ENCODE peak calls at places on chromosomes 4 and X, in ten cellular contexts. One of them, this sample, is unnamed.

GRCh38 chr4:48899432-48899749 is 7.2 kb downstream of the OCIAD2 start:
- DNase-seq in fibroblast of mammary gland: no peak
- DNase-seq in AG10803: no peak
- DNase-seq in epithelial cell of proximal tubule: no peak
- DNase-seq in cardiac muscle cell: no peak
- DNase-seq in psoas muscle: no peak
- DNase-seq in PC-9: no peak
- DNase-seq in tibial nerve: no peak
- DNase-seq in CD8-positive, alpha-beta T cell: no peak
- DNase-seq in pancreas: no peak
- DNase-seq in this sample: no peak

GRCh38 chrX:13377537-13377936 is 57.7 kb upstream of the ATXN3L start:
- DNase-seq in PC-9: no peak
- DNase-seq in psoas muscle: no peak
- DNase-seq in CD8-positive, alpha-beta T cell: no peak
- DNase-seq in tibial nerve: no peak
- DNase-seq in pancreas: no peak
- DNase-seq in cardiac muscle cell: no peak
- DNase-seq in AG10803: peak
- DNase-seq in fibroblast of mammary gland: peak
- DNase-seq in epithelial cell of proximal tubule: no peak
- DNase-seq in this sample: peak

GRCh38 chr4:162645381-162645780 is 481.6 kb upstream of the FSTL5 start:
- DNase-seq in tibial nerve: no peak
- DNase-seq in AG10803: no peak
- DNase-seq in psoas muscle: no peak
- DNase-seq in PC-9: no peak
- DNase-seq in CD8-positive, alpha-beta T cell: no peak
- DNase-seq in cardiac muscle cell: peak
- DNase-seq in fibroblast of mammary gland: no peak
- DNase-seq in pancreas: no peak
- DNase-seq in epithelial cell of proximal tubule: peak
- DNase-seq in this sample: peak

GRCh38 chr4:163913571-163913970 is 419.1 kb downstream of the TMA16 start:
- DNase-seq in AG10803: no peak
- DNase-seq in cardiac muscle cell: no peak
- DNase-seq in pancreas: no peak
- DNase-seq in epithelial cell of proximal tubule: no peak
- DNase-seq in CD8-positive, alpha-beta T cell: no peak
- DNase-seq in PC-9: no peak
- DNase-seq in psoas muscle: no peak
- DNase-seq in fibroblast of mammary gland: no peak
- DNase-seq in tibial nerve: no peak
- DNase-seq in this sample: no peak

GRCh38 chr4:100707786-100708185 is 190.0 kb upstream of the EMCN start:
- DNase-seq in tibial nerve: no peak
- DNase-seq in fibroblast of mammary gland: no peak
- DNase-seq in PC-9: no peak
- DNase-seq in AG10803: peak
- DNase-seq in pancreas: no peak
- DNase-seq in cardiac muscle cell: no peak
- DNase-seq in psoas muscle: no peak
- DNase-seq in CD8-positive, alpha-beta T cell: no peak
- DNase-seq in epithelial cell of proximal tubule: no peak
- DNase-seq in this sample: peak

GRCh38 chr4:151646322-151646721 is 114.5 kb downstream of the GATB start:
- DNase-seq in PC-9: no peak
- DNase-seq in pancreas: no peak
- DNase-seq in CD8-positive, alpha-beta T cell: no peak
- DNase-seq in cardiac muscle cell: no peak
- DNase-seq in psoas muscle: no peak
- DNase-seq in tibial nerve: no peak
- DNase-seq in fibroblast of mammary gland: no peak
- DNase-seq in epithelial cell of proximal tubule: no peak
- DNase-seq in AG10803: no peak
- DNase-seq in this sample: no peak

GRCh38 chr4:40991908-40992307 is 222.4 kb downstream of the APBB2 start:
- DNase-seq in AG10803: no peak
- DNase-seq in pancreas: no peak
- DNase-seq in epithelial cell of proximal tubule: no peak
- DNase-seq in tibial nerve: no peak
- DNase-seq in PC-9: no peak
- DNase-seq in psoas muscle: no peak
- DNase-seq in CD8-positive, alpha-beta T cell: no peak
- DNase-seq in fibroblast of mammary gland: no peak
- DNase-seq in cardiac muscle cell: no peak
- DNase-seq in this sample: no peak

GRCh38 chrX:130834149-130834548 is 68.9 kb downstream of the ENOX2 start:
- DNase-seq in tibial nerve: no peak
- DNase-seq in epithelial cell of proximal tubule: no peak
- DNase-seq in PC-9: no peak
- DNase-seq in cardiac muscle cell: no peak
- DNase-seq in pancreas: no peak
- DNase-seq in fibroblast of mammary gland: no peak
- DNase-seq in psoas muscle: no peak
- DNase-seq in CD8-positive, alpha-beta T cell: no peak
- DNase-seq in AG10803: no peak
- DNase-seq in this sample: peak

GRCh38 chr4:78951862-78952472 is 12.7 kb upstream of the PAQR3 start:
- DNase-seq in pancreas: no peak
- DNase-seq in tibial nerve: peak
- DNase-seq in fibroblast of mammary gland: peak
- DNase-seq in AG10803: peak
- DNase-seq in psoas muscle: no peak
- DNase-seq in PC-9: no peak
- DNase-seq in cardiac muscle cell: peak
- DNase-seq in epithelial cell of proximal tubule: no peak
- DNase-seq in CD8-positive, alpha-beta T cell: no peak
- DNase-seq in this sample: peak

GRCh38 chrX:68416592-68416991 is 16.7 kb downstream of the OPHN1 start:
- DNase-seq in psoas muscle: no peak
- DNase-seq in epithelial cell of proximal tubule: no peak
- DNase-seq in AG10803: peak
- DNase-seq in cardiac muscle cell: no peak
- DNase-seq in CD8-positive, alpha-beta T cell: no peak
- DNase-seq in fibroblast of mammary gland: peak
- DNase-seq in pancreas: no peak
- DNase-seq in tibial nerve: no peak
- DNase-seq in PC-9: peak
- DNase-seq in this sample: no peak

GRCh38 chr4:52081216-52081615 is 30.1 kb downstream of the SPATA18 start:
- DNase-seq in psoas muscle: no peak
- DNase-seq in epithelial cell of proximal tubule: no peak
- DNase-seq in pancreas: no peak
- DNase-seq in tibial nerve: no peak
- DNase-seq in fibroblast of mammary gland: no peak
- DNase-seq in AG10803: no peak
- DNase-seq in PC-9: no peak
- DNase-seq in cardiac muscle cell: no peak
- DNase-seq in CD8-positive, alpha-beta T cell: no peak
- DNase-seq in this sample: no peak

GRCh38 chrX:151754042-151754419 is 19.5 kb downstream of the CNGA2 start:
- DNase-seq in epithelial cell of proximal tubule: peak
- DNase-seq in fibroblast of mammary gland: peak
- DNase-seq in psoas muscle: peak
- DNase-seq in pancreas: peak
- DNase-seq in cardiac muscle cell: no peak
- DNase-seq in CD8-positive, alpha-beta T cell: no peak
- DNase-seq in tibial nerve: no peak
- DNase-seq in PC-9: peak
- DNase-seq in AG10803: peak
- DNase-seq in this sample: peak

GRCh38 chr4:53235547-53235946 is 130.3 kb downstream of the SCFD2 start:
- DNase-seq in cardiac muscle cell: no peak
- DNase-seq in AG10803: no peak
- DNase-seq in PC-9: no peak
- DNase-seq in fibroblast of mammary gland: no peak
- DNase-seq in CD8-positive, alpha-beta T cell: no peak
- DNase-seq in pancreas: no peak
- DNase-seq in tibial nerve: no peak
- DNase-seq in epithelial cell of proximal tubule: no peak
- DNase-seq in psoas muscle: no peak
- DNase-seq in this sample: no peak

GRCh38 chr4:53234669-53235068 is 131.2 kb downstream of the SCFD2 start:
- DNase-seq in PC-9: peak
- DNase-seq in fibroblast of mammary gland: no peak
- DNase-seq in psoas muscle: no peak
- DNase-seq in CD8-positive, alpha-beta T cell: no peak
- DNase-seq in tibial nerve: no peak
- DNase-seq in AG10803: no peak
- DNase-seq in epithelial cell of proximal tubule: no peak
- DNase-seq in pancreas: no peak
- DNase-seq in cardiac muscle cell: no peak
- DNase-seq in this sample: no peak

GRCh38 chr4:53227451-53227850 is 138.4 kb downstream of the SCFD2 start:
- DNase-seq in PC-9: no peak
- DNase-seq in cardiac muscle cell: no peak
- DNase-seq in AG10803: no peak
- DNase-seq in CD8-positive, alpha-beta T cell: no peak
- DNase-seq in pancreas: no peak
- DNase-seq in tibial nerve: no peak
- DNase-seq in psoas muscle: no peak
- DNase-seq in fibroblast of mammary gland: no peak
- DNase-seq in epithelial cell of proximal tubule: no peak
- DNase-seq in this sample: no peak

DNA sequence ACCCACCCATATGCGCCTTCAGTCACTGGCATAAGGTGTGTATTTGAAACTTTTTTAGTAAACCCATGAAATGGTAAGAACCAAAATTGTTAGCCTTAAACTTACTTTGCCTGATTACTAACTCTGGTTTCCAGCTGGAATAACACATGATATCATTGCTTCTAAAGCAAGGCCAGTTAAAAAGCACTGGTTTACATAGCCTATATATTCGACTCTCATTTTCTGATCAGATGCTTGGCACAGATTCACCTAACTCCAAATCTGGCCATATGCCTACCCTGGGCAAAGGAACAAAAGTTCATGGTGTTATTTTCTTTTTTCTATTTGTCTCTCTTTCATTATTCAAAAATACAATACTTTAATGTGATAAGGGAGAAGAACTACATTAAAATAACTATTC is 132.5 kb downstream of the SCFD2 start:
- DNase-seq in CD8-positive, alpha-beta T cell: no peak
- DNase-seq in fibroblast of mammary gland: peak
- DNase-seq in cardiac muscle cell: no peak
- DNase-seq in tibial nerve: no peak
- DNase-seq in pancreas: no peak
- DNase-seq in psoas muscle: no peak
- DNase-seq in PC-9: no peak
- DNase-seq in AG10803: no peak
- DNase-seq in epithelial cell of proximal tubule: no peak
- DNase-seq in this sample: no peak
- H3K4me3 ChIP-seq in CD8-positive, alpha-beta T cell: no peak
- H3K4me3 ChIP-seq in fibroblast of mammary gland: no peak
- H3K4me3 ChIP-seq in cardiac muscle cell: no peak
- H3K4me3 ChIP-seq in tibial nerve: no peak
- H3K4me3 ChIP-seq in pancreas: no peak
- H3K4me3 ChIP-seq in psoas muscle: no peak
- H3K4me3 ChIP-seq in PC-9: no peak
- H3K4me3 ChIP-seq in AG10803: no peak
- H3K4me3 ChIP-seq in epithelial cell of proximal tubule: no peak
- H3K4me3 ChIP-seq in this sample: no peak

DNA sequence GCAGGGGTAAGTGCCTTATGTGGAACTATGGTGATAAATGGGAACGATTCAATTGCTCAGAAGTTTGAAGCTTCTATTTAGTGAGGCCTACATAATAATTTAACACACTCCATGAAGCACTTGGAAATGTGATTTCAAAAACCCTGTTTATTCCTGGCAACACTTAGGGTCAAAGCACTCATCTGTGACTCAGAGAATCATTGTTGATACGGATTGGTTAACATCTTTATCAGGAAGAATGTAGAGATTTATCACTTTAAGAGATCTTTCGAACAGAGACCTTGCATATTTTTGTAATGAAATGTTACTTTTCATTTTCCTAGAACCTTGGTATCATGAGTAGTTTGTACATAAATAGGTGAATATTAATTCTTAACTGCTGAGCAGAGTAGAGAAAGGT is 269.1 kb upstream of the SLIT2 start:
- DNase-seq in cardiac muscle cell: no peak
- DNase-seq in tibial nerve: no peak
- DNase-seq in AG10803: peak
- DNase-seq in CD8-positive, alpha-beta T cell: no peak
- DNase-seq in psoas muscle: no peak
- DNase-seq in epithelial cell of proximal tubule: no peak
- DNase-seq in fibroblast of mammary gland: peak
- DNase-seq in PC-9: no peak
- DNase-seq in pancreas: no peak
- DNase-seq in this sample: peak
- H3K4me3 ChIP-seq in cardiac muscle cell: no peak
- H3K4me3 ChIP-seq in tibial nerve: no peak
- H3K4me3 ChIP-seq in AG10803: no peak
- H3K4me3 ChIP-seq in CD8-positive, alpha-beta T cell: no peak
- H3K4me3 ChIP-seq in psoas muscle: no peak
- H3K4me3 ChIP-seq in epithelial cell of proximal tubule: no peak
- H3K4me3 ChIP-seq in fibroblast of mammary gland: no peak
- H3K4me3 ChIP-seq in PC-9: no peak
- H3K4me3 ChIP-seq in pancreas: no peak
- H3K4me3 ChIP-seq in this sample: no peak

GRCh38 chrX:132218100-132218807 is 993 bp downstream of the RAP2C start:
- DNase-seq in CD8-positive, alpha-beta T cell: peak
- DNase-seq in cardiac muscle cell: peak
- DNase-seq in epithelial cell of proximal tubule: no peak
- DNase-seq in fibroblast of mammary gland: peak
- DNase-seq in pancreas: peak
- DNase-seq in tibial nerve: peak
- DNase-seq in PC-9: peak
- DNase-seq in AG10803: peak
- DNase-seq in psoas muscle: peak
- DNase-seq in this sample: peak
- H3K4me3 ChIP-seq in CD8-positive, alpha-beta T cell: peak
- H3K4me3 ChIP-seq in cardiac muscle cell: peak
- H3K4me3 ChIP-seq in epithelial cell of proximal tubule: peak
- H3K4me3 ChIP-seq in fibroblast of mammary gland: peak
- H3K4me3 ChIP-seq in pancreas: peak
- H3K4me3 ChIP-seq in tibial nerve: peak
- H3K4me3 ChIP-seq in PC-9: peak
- H3K4me3 ChIP-seq in AG10803: peak
- H3K4me3 ChIP-seq in psoas muscle: peak
- H3K4me3 ChIP-seq in this sample: peak

GRCh38 chrX:152960115-152960514 is 33.8 kb downstream of the PNMA5 start:
- DNase-seq in tibial nerve: no peak
- DNase-seq in psoas muscle: no peak
- DNase-seq in epithelial cell of proximal tubule: no peak
- DNase-seq in pancreas: no peak
- DNase-seq in CD8-positive, alpha-beta T cell: no peak
- DNase-seq in fibroblast of mammary gland: no peak
- DNase-seq in PC-9: no peak
- DNase-seq in cardiac muscle cell: no peak
- DNase-seq in AG10803: no peak
- DNase-seq in this sample: no peak

GRCh38 chrX:152958047-152958446 is 35.9 kb downstream of the PNMA5 start:
- DNase-seq in CD8-positive, alpha-beta T cell: no peak
- DNase-seq in pancreas: no peak
- DNase-seq in PC-9: no peak
- DNase-seq in epithelial cell of proximal tubule: no peak
- DNase-seq in tibial nerve: no peak
- DNase-seq in psoas muscle: no peak
- DNase-seq in AG10803: peak
- DNase-seq in cardiac muscle cell: no peak
- DNase-seq in fibroblast of mammary gland: no peak
- DNase-seq in this sample: no peak

GRCh38 chrX:152959626-152960025 is 34.3 kb downstream of the PNMA5 start:
- DNase-seq in PC-9: no peak
- DNase-seq in psoas muscle: no peak
- DNase-seq in tibial nerve: no peak
- DNase-seq in epithelial cell of proximal tubule: no peak
- DNase-seq in AG10803: no peak
- DNase-seq in CD8-positive, alpha-beta T cell: no peak
- DNase-seq in cardiac muscle cell: no peak
- DNase-seq in pancreas: no peak
- DNase-seq in fibroblast of mammary gland: no peak
- DNase-seq in this sample: no peak

GRCh38 chrX:152958524-152959465 is 35.1 kb downstream of the PNMA5 start:
- DNase-seq in AG10803: peak
- DNase-seq in CD8-positive, alpha-beta T cell: peak
- DNase-seq in tibial nerve: peak
- DNase-seq in psoas muscle: peak
- DNase-seq in fibroblast of mammary gland: peak
- DNase-seq in epithelial cell of proximal tubule: peak
- DNase-seq in cardiac muscle cell: peak
- DNase-seq in pancreas: peak
- DNase-seq in PC-9: peak
- DNase-seq in this sample: peak
- H3K4me3 ChIP-seq in AG10803: peak
- H3K4me3 ChIP-seq in CD8-positive, alpha-beta T cell: peak
- H3K4me3 ChIP-seq in tibial nerve: peak
- H3K4me3 ChIP-seq in psoas muscle: peak
- H3K4me3 ChIP-seq in fibroblast of mammary gland: peak
- H3K4me3 ChIP-seq in epithelial cell of proximal tubule: peak
- H3K4me3 ChIP-seq in cardiac muscle cell: no peak
- H3K4me3 ChIP-seq in pancreas: peak
- H3K4me3 ChIP-seq in PC-9: peak
- H3K4me3 ChIP-seq in this sample: peak